ENCODE peak calls at places on chromosomes 4 and X, in five cellular contexts. One of them, this sample, is unnamed.

GRCh38 chr4:84803720-84804119 is 162.8 kb downstream of the WDFY3 start:
- DNase-seq in iPS-NIHi11: no peak
- DNase-seq in heart left ventricle: no peak
- DNase-seq in H7: no peak
- DNase-seq in T1000: no peak
- DNase-seq in this sample: no peak

GRCh38 chrX:73922856-73923429 is 359.9 kb downstream of the CHIC1 start:
- DNase-seq in iPS-NIHi11: no peak
- DNase-seq in heart left ventricle: no peak
- DNase-seq in H7: no peak
- DNase-seq in T1000: no peak
- DNase-seq in this sample: no peak

GRCh38 chrX:19388741-19389140 is 45.0 kb downstream of the PDHA1 start:
- DNase-seq in iPS-NIHi11: no peak
- DNase-seq in heart left ventricle: no peak
- DNase-seq in H7: no peak
- DNase-seq in T1000: no peak
- DNase-seq in this sample: no peak

GRCh38 chr4:2607107-2607506 is 70.7 kb downstream of the FAM193A start:
- DNase-seq in iPS-NIHi11: no peak
- DNase-seq in heart left ventricle: no peak
- DNase-seq in H7: no peak
- DNase-seq in T1000: no peak
- DNase-seq in this sample: no peak

GRCh38 chr4:168787801-168788200 is 222.3 kb downstream of the CBR4 start:
- DNase-seq in iPS-NIHi11: no peak
- DNase-seq in heart left ventricle: no peak
- DNase-seq in H7: no peak
- DNase-seq in T1000: no peak
- DNase-seq in this sample: no peak

GRCh38 chr4:2482693-2483092 is 13.8 kb downstream of the RNF4 start:
- DNase-seq in iPS-NIHi11: no peak
- DNase-seq in heart left ventricle: peak
- DNase-seq in H7: no peak
- DNase-seq in T1000: no peak
- DNase-seq in this sample: no peak

GRCh38 chr4:148126825-148127224 is 315.4 kb downstream of the NR3C2 start:
- DNase-seq in iPS-NIHi11: no peak
- DNase-seq in heart left ventricle: no peak
- DNase-seq in H7: no peak
- DNase-seq in T1000: no peak
- DNase-seq in this sample: no peak

GRCh38 chr4:113050361-113050760 is 908 bp downstream of the ANK2 start:
- DNase-seq in iPS-NIHi11: no peak
- DNase-seq in heart left ventricle: no peak
- DNase-seq in H7: no peak
- DNase-seq in T1000: no peak
- DNase-seq in this sample: no peak

GRCh38 chr4:3168029-3168428 is 80.9 kb upstream of the MSANTD1 start:
- DNase-seq in iPS-NIHi11: peak
- DNase-seq in heart left ventricle: no peak
- DNase-seq in H7: peak
- DNase-seq in T1000: no peak
- DNase-seq in this sample: no peak

GRCh38 chrX:102950908-102951866 is 14.1 kb downstream of the RAB40AL start:
- DNase-seq in iPS-NIHi11: peak
- DNase-seq in heart left ventricle: no peak
- DNase-seq in H7: peak
- DNase-seq in T1000: no peak
- DNase-seq in this sample: no peak

GRCh38 chrX:13488706-13489105 is 80.7 kb upstream of the EGFL6 start:
- DNase-seq in iPS-NIHi11: no peak
- DNase-seq in heart left ventricle: no peak
- DNase-seq in H7: no peak
- DNase-seq in T1000: no peak
- DNase-seq in this sample: no peak

GRCh38 chr4:43496602-43497001 is 604.1 kb downstream of the GRXCR1 start:
- DNase-seq in iPS-NIHi11: no peak
- DNase-seq in heart left ventricle: no peak
- DNase-seq in H7: no peak
- DNase-seq in T1000: no peak
- DNase-seq in this sample: no peak

GRCh38 chrX:143788265-143788664 is 67.7 kb upstream of the SPANXN2 start:
- DNase-seq in iPS-NIHi11: peak
- DNase-seq in heart left ventricle: no peak
- DNase-seq in H7: peak
- DNase-seq in T1000: no peak
- DNase-seq in this sample: no peak

GRCh38 chr4:6393066-6393465 is 79.3 kb downstream of the PPP2R2C start:
- DNase-seq in iPS-NIHi11: no peak
- DNase-seq in heart left ventricle: no peak
- DNase-seq in H7: no peak
- DNase-seq in T1000: no peak
- DNase-seq in this sample: no peak

GRCh38 chr4:38034986-38035882 is 75.0 kb downstream of the PTTG2 start:
- DNase-seq in iPS-NIHi11: peak
- DNase-seq in heart left ventricle: no peak
- DNase-seq in H7: peak
- DNase-seq in T1000: no peak
- DNase-seq in this sample: no peak

GRCh38 chr4:22216278-22216677 is 267.7 kb upstream of the KCNIP4 start:
- DNase-seq in iPS-NIHi11: no peak
- DNase-seq in heart left ventricle: no peak
- DNase-seq in H7: no peak
- DNase-seq in T1000: no peak
- DNase-seq in this sample: no peak

GRCh38 chr4:186068581-186069402 is at the start of gene TLR3:
- DNase-seq in iPS-NIHi11: no peak
- DNase-seq in heart left ventricle: no peak
- DNase-seq in H7: no peak
- DNase-seq in T1000: no peak
- DNase-seq in this sample: no peak

GRCh38 chrX:1657367-1658082 is 42.7 kb downstream of the ASMT start:
- DNase-seq in iPS-NIHi11: no peak
- DNase-seq in heart left ventricle: no peak
- DNase-seq in H7: no peak
- DNase-seq in T1000: peak
- DNase-seq in this sample: no peak

GRCh38 chr4:100076753-100077152 is 113.5 kb downstream of the DDIT4L start:
- DNase-seq in iPS-NIHi11: no peak
- DNase-seq in heart left ventricle: no peak
- DNase-seq in H7: no peak
- DNase-seq in T1000: no peak
- DNase-seq in this sample: no peak

GRCh38 chrX:153339662-153340061 is 5.7 kb downstream of the ZNF275 start:
- DNase-seq in iPS-NIHi11: no peak
- DNase-seq in heart left ventricle: no peak
- DNase-seq in H7: no peak
- DNase-seq in T1000: no peak
- DNase-seq in this sample: no peak

GRCh38 chr4:142778908-142779307 is 67.2 kb downstream of the INPP4B start:
- DNase-seq in iPS-NIHi11: no peak
- DNase-seq in heart left ventricle: no peak
- DNase-seq in H7: no peak
- DNase-seq in T1000: no peak
- DNase-seq in this sample: no peak

GRCh38 chr4:139595989-139596679 is 40.1 kb upstream of the SETD7 start:
- DNase-seq in iPS-NIHi11: no peak
- DNase-seq in heart left ventricle: peak
- DNase-seq in H7: no peak
- DNase-seq in T1000: no peak
- DNase-seq in this sample: peak

GRCh38 chr4:52853351-52853750 is 8.8 kb upstream of the RASL11B start:
- DNase-seq in iPS-NIHi11: no peak
- DNase-seq in heart left ventricle: no peak
- DNase-seq in H7: no peak
- DNase-seq in T1000: no peak
- DNase-seq in this sample: no peak

GRCh38 chrX:65707153-65707552 is 39.7 kb downstream of the MSN start:
- DNase-seq in iPS-NIHi11: no peak
- DNase-seq in heart left ventricle: no peak
- DNase-seq in H7: no peak
- DNase-seq in T1000: no peak
- DNase-seq in this sample: no peak

GRCh38 chrX:68755726-68756125 is 73.1 kb upstream of the EFNB1 start:
- DNase-seq in iPS-NIHi11: no peak
- DNase-seq in heart left ventricle: no peak
- DNase-seq in H7: no peak
- DNase-seq in T1000: no peak
- DNase-seq in this sample: no peak

GRCh38 chr4:53490161-53490915 is 100.9 kb downstream of the LNX1 start:
- DNase-seq in iPS-NIHi11: no peak
- DNase-seq in heart left ventricle: no peak
- DNase-seq in H7: no peak
- DNase-seq in T1000: no peak
- DNase-seq in this sample: no peak

GRCh38 chr4:68581382-68582338 is 5.5 kb upstream of the UGT2B17 start:
- DNase-seq in iPS-NIHi11: no peak
- DNase-seq in heart left ventricle: no peak
- DNase-seq in H7: no peak
- DNase-seq in T1000: no peak
- DNase-seq in this sample: no peak

GRCh38 chr4:2898001-2898400 is 54.4 kb downstream of the ADD1 start:
- DNase-seq in iPS-NIHi11: no peak
- DNase-seq in heart left ventricle: no peak
- DNase-seq in H7: no peak
- DNase-seq in T1000: no peak
- DNase-seq in this sample: no peak

GRCh38 chr4:185004562-185005208 is 13.6 kb upstream of the HELT start:
- DNase-seq in iPS-NIHi11: peak
- DNase-seq in heart left ventricle: peak
- DNase-seq in H7: peak
- DNase-seq in T1000: no peak
- DNase-seq in this sample: peak

GRCh38 chr4:120327276-120327675 is 260.6 kb upstream of the MAD2L1 start:
- DNase-seq in iPS-NIHi11: peak
- DNase-seq in heart left ventricle: no peak
- DNase-seq in H7: peak
- DNase-seq in T1000: no peak
- DNase-seq in this sample: no peak

GRCh38 chrX:72572248-72573157 is at the start of gene HDAC8:
- DNase-seq in iPS-NIHi11: peak
- DNase-seq in heart left ventricle: peak
- DNase-seq in H7: peak
- DNase-seq in T1000: peak
- DNase-seq in this sample: peak

GRCh38 chrX:3286196-3286920 is 60.1 kb downstream of the MXRA5 start:
- DNase-seq in iPS-NIHi11: no peak
- DNase-seq in heart left ventricle: no peak
- DNase-seq in H7: no peak
- DNase-seq in T1000: peak
- DNase-seq in this sample: no peak

GRCh38 chrX:139187738-139188137 is 342.8 kb upstream of the F9 start:
- DNase-seq in iPS-NIHi11: no peak
- DNase-seq in heart left ventricle: no peak
- DNase-seq in H7: no peak
- DNase-seq in T1000: no peak
- DNase-seq in this sample: no peak

This sample was measured in sigmoid colon.